ENCODE peak calls at places on chromosomes 5 and 9, in ten cellular contexts. A is activated T-helper 9 cell treated with anti-CD3 and anti-CD28 coated beads, Interleukin-2, amount 50 U/mL, for 16 hours; B is RKO; S is progenitor cell of endocrine pancreas; Z is neural crest cell; P is mesendoderm; C is T-helper 2 cell; D is activated CD8-positive, alpha-beta T cell treated with anti-CD3 and anti-CD28 coated beads, Interleukin-2, amount 10 ng/mL, durations not matched to agents 7 days and 5 days; E is AG08396; Q is AG08395. R is an unnamed sample.

GRCh38 chr9:928363-929042 is 48.0 kb upstream of the DMRT3 start:
- DNase-seq in Z (no peak), C (no peak), Q (peak), E (peak), P (peak), A (no peak), B (peak), S (peak), D (no peak), R (peak)

GRCh38 chr9:133932633-133933032 is 59.5 kb downstream of the VAV2 start:
- DNase-seq in S (no peak), Z (no peak), P (no peak), B (no peak), E (no peak), A (no peak), Q (no peak), C (no peak), D (no peak), R (no peak)

GRCh38 chr5:61735999-61736398 is 403.9 kb downstream of the ZSWIM6 start:
- DNase-seq in D (no peak), S (no peak), B (no peak), P (no peak), C (no peak), Z (no peak), Q (no peak), E (no peak), A (no peak), R (no peak)

GRCh38 chr9:121930970-121931369 is 162.1 kb downstream of the TTLL11 start:
- DNase-seq in Z (no peak), Q (no peak), A (no peak), E (no peak), D (no peak), C (no peak), P (no peak), S (no peak), B (no peak), R (no peak)

GRCh38 chr5:110376281-110376916 is 350.1 kb downstream of the TMEM232 start:
- DNase-seq in B (no peak), E (no peak), P (no peak), A (no peak), D (no peak), S (no peak), C (no peak), Q (peak), Z (no peak), R (no peak)

GRCh38 chr5:96663608-96664007 is 1.4 kb downstream of the CAST start:
- DNase-seq in C (no peak), A (no peak), E (no peak), P (no peak), Z (no peak), S (no peak), B (no peak), Q (no peak), D (no peak), R (no peak)

GRCh38 chr9:123686131-123686848 is 243.6 kb downstream of the DENND1A start:
- DNase-seq in A (no peak), D (no peak), B (no peak), P (no peak), Q (no peak), Z (no peak), C (no peak), E (no peak), S (no peak), R (no peak)

GRCh38 chr5:126680215-126680817 is 79.6 kb downstream of the PHAX start:
- DNase-seq in P (peak), Z (no peak), A (no peak), S (no peak), B (no peak), Q (peak), E (no peak), C (no peak), D (no peak), R (peak)

GRCh38 chr5:168282120-168282519 is 9.3 kb upstream of the WWC1 start:
- DNase-seq in A (no peak), S (no peak), D (no peak), B (no peak), C (no peak), E (peak), P (no peak), Z (no peak), Q (peak), R (no peak)

GRCh38 chr9:20396509-20396908 is 225.8 kb downstream of the MLLT3 start:
- DNase-seq in P (no peak), C (no peak), E (no peak), Q (no peak), D (no peak), Z (no peak), A (no peak), B (no peak), S (no peak), R (no peak)

GRCh38 chr9:33447404-33448158 is at the start of gene AQP3:
- DNase-seq in E (peak), S (peak), Z (peak), C (peak), A (peak), D (peak), P (peak), B (peak), Q (peak), R (peak)

GRCh38 chr9:70123695-70124094 is 80.0 kb downstream of the MAMDC2 start:
- DNase-seq in S (no peak), B (no peak), C (no peak), P (no peak), A (no peak), D (no peak), Q (no peak), E (no peak), Z (no peak), R (no peak)

GRCh38 chr5:119470851-119471451 is 18.7 kb downstream of the HSD17B4 start:
- DNase-seq in D (peak), Z (no peak), Q (peak), S (no peak), A (no peak), P (peak), E (peak), C (no peak), B (peak), R (peak)

GRCh38 chr5:136053336-136054121 is 24.7 kb downstream of the TGFBI start:
- DNase-seq in A (no peak), Z (no peak), S (no peak), Q (peak), P (peak), C (no peak), B (peak), E (peak), D (no peak), R (no peak)

GRCh38 chr5:126846344-126846743 is 69.4 kb downstream of the LMNB1 start:
- DNase-seq in B (no peak), A (no peak), S (no peak), Q (peak), P (no peak), C (no peak), Z (no peak), D (no peak), E (no peak), R (no peak)

GRCh38 chr9:2260401-2261306 is 245.5 kb downstream of the SMARCA2 start:
- DNase-seq in B (peak), E (peak), Z (no peak), P (no peak), S (no peak), Q (peak), D (no peak), A (no peak), C (no peak), R (no peak)

GRCh38 chr9:13688223-13688989 is 408.9 kb upstream of the MPDZ start:
- DNase-seq in E (no peak), C (no peak), B (no peak), Q (no peak), P (peak), A (no peak), D (no peak), S (no peak), Z (no peak), R (no peak)

GRCh38 chr9:11743356-11743755 is 949.8 kb upstream of the TYRP1 start:
- DNase-seq in Q (no peak), S (no peak), D (no peak), Z (no peak), C (no peak), P (no peak), E (no peak), A (no peak), B (no peak), R (no peak)

GRCh38 chr9:125986966-125987365 is 239.8 kb downstream of the PBX3 start:
- DNase-seq in S (no peak), Z (no peak), Q (no peak), P (no peak), E (no peak), A (no peak), B (no peak), D (no peak), C (no peak), R (no peak)

GRCh38 chr5:149756354-149756753 is 26.2 kb downstream of the PPARGC1B start:
- DNase-seq in S (no peak), C (no peak), P (no peak), Q (no peak), D (no peak), E (no peak), Z (no peak), A (no peak), B (no peak), R (no peak)

GRCh38 chr9:87260171-87260570 is 237.5 kb upstream of the DAPK1 start:
- DNase-seq in P (no peak), A (no peak), S (no peak), Z (no peak), C (no peak), E (no peak), D (no peak), B (no peak), Q (no peak), R (no peak)

GRCh38 chr5:128559300-128560297 is 21.6 kb upstream of the FBN2 start:
- DNase-seq in C (no peak), E (no peak), Q (no peak), A (no peak), D (no peak), P (no peak), B (no peak), S (no peak), Z (no peak), R (no peak)

GRCh38 chr9:1536522-1537170 is 478.5 kb upstream of the SMARCA2 start:
- DNase-seq in B (peak), E (no peak), D (no peak), S (no peak), P (no peak), C (no peak), Z (no peak), A (no peak), Q (no peak), R (no peak)

GRCh38 chr5:132662925-132663770 is 5.2 kb downstream of the IL13 start:
- DNase-seq in P (peak), B (no peak), A (no peak), D (peak), C (peak), E (peak), Z (no peak), S (no peak), Q (no peak), R (no peak)

GRCh38 chr5:178113841-178114324 is 551 bp downstream of the N4BP3 start:
- DNase-seq in C (no peak), E (no peak), S (peak), P (peak), Z (no peak), B (no peak), A (peak), D (no peak), Q (no peak), R (no peak)

GRCh38 chr9:134522502-134522848 is 119.1 kb upstream of the COL5A1 start:
- DNase-seq in E (no peak), P (no peak), S (no peak), A (no peak), Q (no peak), Z (no peak), D (no peak), C (no peak), B (no peak), R (no peak)

GRCh38 chr9:78539904-78540303 is 243.0 kb downstream of the PSAT1 start:
- DNase-seq in A (no peak), B (no peak), E (peak), Q (peak), P (no peak), S (no peak), C (no peak), Z (no peak), D (no peak), R (no peak)

GRCh38 chr9:91949293-91949945 is 609 bp downstream of the ROR2 start:
- DNase-seq in C (no peak), Z (peak), S (peak), Q (no peak), A (no peak), D (no peak), B (no peak), E (no peak), P (no peak), R (peak)

GRCh38 chr9:78031271-78031825 is at the start of gene GNAQ:
- DNase-seq in A (no peak), Z (peak), S (peak), E (peak), B (peak), P (no peak), Q (peak), D (peak), C (peak), R (peak)

GRCh38 chr5:56142233-56142619 is 90.9 kb downstream of the ANKRD55 start:
- DNase-seq in Z (no peak), P (no peak), D (no peak), E (no peak), C (no peak), S (no peak), Q (no peak), B (no peak), A (no peak), R (no peak)

GRCh38 chr9:98220911-98221310 is 28.5 kb upstream of the CORO2A start:
- DNase-seq in A (no peak), C (no peak), D (no peak), Z (no peak), P (no peak), S (no peak), E (no peak), Q (no peak), B (no peak), R (no peak)

GRCh38 chr9:21078702-21079101 is 960 bp upstream of the IFNB1 start:
- DNase-seq in D (peak), B (no peak), S (no peak), Q (no peak), P (peak), Z (no peak), E (no peak), C (no peak), A (no peak), R (no peak)

GRCh38 chr5:176578391-176578808 is 29.3 kb downstream of the CDHR2 start:
- DNase-seq in P (peak), E (peak), B (peak), Q (peak), S (peak), A (no peak), D (peak), C (no peak), Z (peak), R (peak)

GRCh38 chr5:96157077-96157780 is 195.6 kb upstream of the ELL2 start:
- DNase-seq in Q (no peak), B (no peak), E (no peak), P (no peak), A (no peak), C (no peak), S (no peak), Z (no peak), D (no peak), R (no peak)

GRCh38 chr9:87831159-87831558 is 51.5 kb upstream of the SPATA31E1 start:
- DNase-seq in B (no peak), A (no peak), P (no peak), Q (no peak), S (no peak), Z (no peak), E (no peak), C (no peak), D (no peak), R (no peak)

GRCh38 chr5:78613756-78614155 is 34.8 kb downstream of the LHFPL2 start:
- DNase-seq in Q (no peak), P (no peak), Z (no peak), C (no peak), B (no peak), A (no peak), E (no peak), D (no peak), S (no peak), R (no peak)

GRCh38 chr9:122228906-122229837 is at the start of gene LHX6:
- DNase-seq in C (no peak), B (no peak), P (peak), Q (peak), A (no peak), Z (no peak), S (no peak), D (no peak), E (no peak), R (no peak)

GRCh38 chr9:81613002-81613750 is 76.2 kb downstream of the TLE1 start:
- DNase-seq in E (peak), C (no peak), B (no peak), P (no peak), Q (peak), S (no peak), A (no peak), Z (no peak), D (no peak), R (peak)

R was measured in D341Med.